ENCODE peak calls at places on chromosomes 13 and 19, in six cellular contexts. S, M, R, H, X and G are unnamed samples.

GRCh38 chr19:41226053-41226873 is 7.2 kb downstream of the AXL start:
- DNase-seq in X (peak; percentile 62), M (peak; percentile 76), H (no peak), S (peak; percentile 87), R (peak; percentile 66), G (peak; percentile 89)

GRCh38 chr13:59677430-59677829 is 486.3 kb downstream of the DIAPH3 start:
- DNase-seq in X (no peak), M (no peak), S (no peak), H (no peak), R (no peak), G (no peak)

GRCh38 chr19:46759817-46760333 is 13.6 kb upstream of the STRN4 start:
- DNase-seq in X (no peak), R (no peak), S (no peak), H (no peak), M (no peak), G (no peak)

GRCh38 chr13:51608857-51609406 is 24.7 kb downstream of the WDFY2 start:
- DNase-seq in H (no peak), R (no peak), S (no peak), M (no peak), X (no peak), G (no peak)

GRCh38 chr19:46373573-46374359 is 26.9 kb downstream of the PPP5C start:
- DNase-seq in S (peak; percentile 94), X (peak; percentile 99), R (peak; percentile 65), M (peak; percentile 84), H (no peak), G (peak; percentile 80)

GRCh38 chr19:47826800-47827199 is 5.1 kb downstream of the CRX start:
- DNase-seq in R (no peak), S (no peak), M (no peak), H (no peak), X (no peak), G (no peak)

GRCh38 chr13:24269803-24270202 is 39.6 kb upstream of the C1QTNF9 start:
- DNase-seq in M (no peak), R (peak; percentile 91), X (no peak), H (no peak), S (no peak), G (no peak)

GRCh38 chr13:73717632-73718031 is 416.6 kb downstream of the KLF12 start:
- DNase-seq in S (no peak), M (no peak), X (no peak), R (no peak), H (no peak), G (peak; percentile 53)

GRCh38 chr13:52852444-52852843 is 4.0 kb upstream of the PCDH8 start:
- DNase-seq in R (no peak), X (no peak), S (no peak), H (no peak), M (no peak), G (peak; percentile 4)

GRCh38 chr19:11423164-11423803 is 4.2 kb upstream of the RGL3 start:
- DNase-seq in M (no peak), X (no peak), S (no peak), R (no peak), H (no peak), G (no peak)
- H3K9me3 ChIP-seq in M (no peaks in the 10 kb centered on the region), X (no peaks in the 10 kb centered on the region), S (no peaks in the 10 kb centered on the region), R (peaks cover 13% of the 10 kb centered on the region), H (no peaks in the 10 kb centered on the region), G (no peaks in the 10 kb centered on the region)

GRCh38 chr19:10168386-10168948 is 26.3 kb downstream of the DNMT1 start:
- DNase-seq in X (no peak), R (no peak), M (no peak), S (no peak), H (peak; percentile 40), G (no peak)
- H3K4me1 ChIP-seq in X (no peaks in the 10 kb centered on the region), R (no peaks in the 10 kb centered on the region), M (no peaks in the 10 kb centered on the region), S (no peaks in the 10 kb centered on the region), H (peaks cover 10% of the 10 kb centered on the region), G (no peaks in the 10 kb centered on the region)

GRCh38 chr19:51873097-51873496 is 14.7 kb downstream of the ZNF577 start:
- DNase-seq in M (no peak), R (no peak), X (no peak), S (no peak), H (no peak), G (no peak)
- H3K9me3 ChIP-seq in M (peaks cover 80% of the 10 kb centered on the region), R (peaks cover 31% of the 10 kb centered on the region), X (peaks cover 90% of the 10 kb centered on the region), S (peaks cover 100% of the 10 kb centered on the region), H (peaks cover 8% of the 10 kb centered on the region), G (peaks cover 24% of the 10 kb centered on the region)

GRCh38 chr13:98484289-98485219 is 92.4 kb downstream of the STK24 start:
- DNase-seq in H (no peak), S (peak; percentile 94), X (peak; percentile 85), R (peak; percentile 99), M (peak; percentile 37), G (peak; percentile 97)

GRCh38 chr13:98480915-98481510 is 95.9 kb downstream of the STK24 start:
- DNase-seq in S (no peak), R (no peak), H (peak; percentile 19), M (no peak), X (no peak), G (peak; percentile 18)

GRCh38 chr13:98481511-98481951 is 95.4 kb downstream of the STK24 start:
- DNase-seq in M (no peak), H (no peak), S (no peak), X (no peak), R (no peak), G (peak; percentile 12)

GRCh38 chr13:98483636-98484288 is 93.1 kb downstream of the STK24 start:
- DNase-seq in X (no peak), S (no peak), H (no peak), M (no peak), R (no peak), G (peak; percentile 37)

GRCh38 chr13:98482476-98483444 is 94.1 kb downstream of the STK24 start:
- DNase-seq in R (no peak), S (peak; percentile 79), H (peak; percentile 20), X (peak; percentile 87), M (peak; percentile 80), G (peak; percentile 52)
- H3K4me1 ChIP-seq in R (peaks cover 43% of the 10 kb centered on the region), S (peaks cover 20% of the 10 kb centered on the region), H (peaks cover 42% of the 10 kb centered on the region), X (peaks cover 72% of the 10 kb centered on the region), M (peaks cover 86% of the 10 kb centered on the region), G (peaks cover 15% of the 10 kb centered on the region)

GRCh38 chr19:56619131-56619530 is 23.8 kb upstream of the SMIM17 start:
- DNase-seq in H (no peak), S (no peak), X (no peak), M (no peak), R (no peak), G (no peak)
- H3K9me3 ChIP-seq in H (peaks cover 7% of the 10 kb centered on the region), S (peaks cover 72% of the 10 kb centered on the region), X (peaks cover 48% of the 10 kb centered on the region), M (peaks cover 70% of the 10 kb centered on the region), R (peaks cover 32% of the 10 kb centered on the region), G (peaks cover 9% of the 10 kb centered on the region)

GRCh38 chr13:50130686-50131051 is 115.4 kb downstream of the KCNRG start:
- DNase-seq in H (peak; percentile 51), S (peak; percentile 80), X (no peak), R (peak; percentile 41), M (no peak), G (no peak)
- H3K4me1 ChIP-seq in H (peaks cover 60% of the 10 kb centered on the region), S (peaks cover 23% of the 10 kb centered on the region), X (peaks cover 47% of the 10 kb centered on the region), R (peaks cover 32% of the 10 kb centered on the region), M (peaks cover 8% of the 10 kb centered on the region), G (peaks cover 17% of the 10 kb centered on the region)

DNA sequence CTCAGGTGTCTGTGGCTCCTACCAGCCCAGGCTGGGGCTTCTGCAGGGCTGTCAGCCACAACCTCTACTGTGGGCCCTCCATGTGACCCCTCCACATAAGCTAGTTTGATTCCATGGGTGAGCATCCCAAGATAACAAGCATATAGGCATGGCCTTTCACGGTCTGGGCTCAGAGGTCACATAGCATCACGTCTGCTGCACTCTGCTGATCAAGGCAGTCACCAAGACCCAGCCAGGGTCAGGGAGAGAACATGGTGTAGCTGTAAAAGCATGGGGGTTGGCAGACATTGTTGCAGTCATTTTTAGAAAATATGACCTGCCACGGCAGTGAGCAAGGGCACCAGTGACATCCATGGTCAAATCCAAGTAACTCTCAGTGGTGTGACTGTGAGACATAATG is 698.8 kb downstream of the UQCRFS1 start:
- DNase-seq in H (no peak), R (no peak), M (no peak), S (no peak), X (no peak), G (no peak)
- H3K9me3 ChIP-seq in H (no peaks in the 10 kb centered on the region), R (no peaks in the 10 kb centered on the region), M (no peaks in the 10 kb centered on the region), S (no peaks in the 10 kb centered on the region), X (no peaks in the 10 kb centered on the region), G (no peaks in the 10 kb centered on the region)